ENCODE peak calls at places on chromosomes 6 and 20, in nine cellular contexts. J, C, B, P, E, F, R, T and L are unnamed samples.

GRCh38 chr6:16624631-16625299 is 136.5 kb downstream of the ATXN1 start:
- DNase-seq in J (no peak), R (no peak), F (peak), T (no peak), C (no peak), P (no peak), E (no peak), B (no peak), L (no peak)

GRCh38 chr20:5890773-5891441 is 59.4 kb downstream of the TRMT6 start:
- DNase-seq in R (no peak), C (no peak), B (no peak), T (no peak), E (peak), J (no peak), F (no peak), P (no peak), L (no peak)

GRCh38 chr20:3572151-3572550 is 91.0 kb downstream of the GFRA4 start:
- DNase-seq in R (no peak), C (no peak), E (no peak), J (no peak), P (no peak), F (peak), T (no peak), B (no peak), L (no peak)

GRCh38 chr6:147154454-147154853 is 49.8 kb upstream of the STXBP5 start:
- DNase-seq in R (no peak), C (peak), J (no peak), P (no peak), E (peak), T (no peak), B (no peak), F (peak), L (no peak)

GRCh38 chr6:103273048-103273447 is 1586.7 kb downstream of the HACE1 start:
- DNase-seq in F (no peak), E (no peak), B (no peak), C (peak), J (no peak), T (no peak), P (no peak), R (no peak), L (no peak)

GRCh38 chr20:17622086-17622850 is 52.4 kb downstream of the DSTN start:
- DNase-seq in C (no peak), B (peak), F (no peak), E (no peak), J (no peak), T (no peak), P (no peak), R (no peak), L (no peak)

GRCh38 chr6:91462236-91462635 is 875.4 kb upstream of the MAP3K7 start:
- DNase-seq in T (no peak), F (peak), E (no peak), B (no peak), J (no peak), P (no peak), R (no peak), C (no peak), L (no peak)

GRCh38 chr6:20001286-20001685 is 164.1 kb downstream of the ID4 start:
- DNase-seq in B (no peak), R (no peak), T (no peak), F (no peak), J (no peak), C (no peak), P (no peak), E (no peak), L (no peak)

GRCh38 chr6:113997106-113997505 is 26.2 kb upstream of the HDAC2 start:
- DNase-seq in F (peak), T (no peak), C (no peak), B (no peak), R (no peak), J (no peak), E (peak), P (no peak), L (no peak)

GRCh38 chr20:25065625-25066338 is 7.8 kb upstream of the ACSS1 start:
- DNase-seq in B (no peak), T (peak), E (peak), F (peak), R (peak), J (peak), P (peak), C (peak), L (peak)

GRCh38 chr20:49595811-49596545 is 28.0 kb upstream of the PTGIS start:
- DNase-seq in F (peak), P (no peak), R (peak), T (no peak), J (peak), B (no peak), C (no peak), E (no peak), L (no peak)

GRCh38 chr6:33947047-33947446 is 143.2 kb upstream of the MLN start:
- DNase-seq in T (no peak), R (no peak), B (no peak), P (no peak), F (no peak), J (no peak), C (no peak), E (no peak), L (no peak)

GRCh38 chr6:18323935-18324707 is 59.8 kb upstream of the DEK start:
- DNase-seq in E (peak), J (peak), R (no peak), C (peak), B (no peak), F (peak), T (no peak), P (no peak), L (peak)

GRCh38 chr6:166957087-166957804 is 896 bp upstream of the RNASET2 start:
- DNase-seq in J (peak), C (peak), R (peak), P (peak), E (peak), T (peak), F (no peak), B (no peak), L (peak)

GRCh38 chr6:33570806-33571636 is 9.1 kb downstream of the BAK1 start:
- DNase-seq in J (peak), F (peak), T (peak), R (peak), P (peak), B (peak), C (peak), E (peak), L (peak)

GRCh38 chr6:72365773-72366172 is 256.1 kb upstream of the KCNQ5 start:
- DNase-seq in B (no peak), T (no peak), J (no peak), R (no peak), C (no peak), P (no peak), F (no peak), E (no peak), L (no peak)

GRCh38 chr6:12097791-12098190 is 85.7 kb downstream of the HIVEP1 start:
- DNase-seq in T (no peak), C (no peak), F (peak), J (no peak), P (no peak), B (no peak), R (no peak), E (no peak), L (no peak)

GRCh38 chr6:44010411-44011349 is 116.6 kb downstream of the MRPL14 start:
- DNase-seq in B (no peak), J (peak), P (no peak), E (peak), C (no peak), T (no peak), R (no peak), F (peak), L (peak)

GRCh38 chr6:165686966-165687365 is 23.9 kb upstream of the PDE10A start:
- DNase-seq in B (no peak), T (no peak), F (no peak), C (no peak), R (no peak), J (no peak), E (no peak), P (no peak), L (no peak)

GRCh38 chr6:167210375-167211295 is 52.9 kb upstream of the GPR31 start:
- DNase-seq in R (no peak), T (no peak), J (no peak), B (no peak), E (no peak), C (peak), F (no peak), P (no peak), L (no peak)

GRCh38 chr20:1302578-1303541 is 26.1 kb downstream of the SDCBP2 start:
- DNase-seq in J (no peak), E (peak), P (no peak), C (no peak), T (no peak), R (no peak), B (no peak), F (no peak), L (no peak)

GRCh38 chr6:152150196-152150595 is 342.7 kb downstream of the ESR1 start:
- DNase-seq in C (no peak), B (no peak), T (no peak), E (no peak), P (no peak), R (no peak), J (no peak), F (no peak), L (no peak)

GRCh38 chr6:19803331-19804330 is 33.5 kb upstream of the ID4 start:
- DNase-seq in P (no peak), R (no peak), E (no peak), F (peak), C (peak), B (no peak), T (no peak), J (no peak), L (no peak)

GRCh38 chr20:59004493-59004762 is 2.6 kb downstream of the CTSZ start:
- DNase-seq in J (no peak), C (no peak), T (no peak), E (no peak), B (no peak), F (no peak), P (no peak), R (no peak), L (peak)
- H3K27ac ChIP-seq in J (no peak), C (no peak), T (peak), E (peak), B (no peak), F (no peak), P (peak), R (no peak), L (peak)

GRCh38 chr6:52059821-52060220 is 27.6 kb downstream of the PKHD1 start:
- DNase-seq in E (no peak), F (no peak), C (no peak), R (no peak), T (no peak), B (no peak), P (no peak), J (no peak), L (no peak)

GRCh38 chr6:52065621-52066020 is 21.8 kb downstream of the PKHD1 start:
- DNase-seq in F (no peak), T (no peak), P (no peak), R (no peak), E (peak), J (no peak), B (no peak), C (peak), L (no peak)

GRCh38 chr6:52061481-52061880 is 25.9 kb downstream of the PKHD1 start:
- DNase-seq in P (no peak), R (no peak), B (no peak), T (no peak), F (no peak), J (no peak), C (no peak), E (no peak), L (no peak)

GRCh38 chr6:52063584-52064400 is 23.6 kb downstream of the PKHD1 start:
- DNase-seq in P (peak), C (peak), E (peak), B (no peak), R (no peak), J (no peak), T (peak), F (peak), L (no peak)
- TF ChIP-seq CTCF in P (peak), C (peak), E (peak), B (no peak), R (no peak), J (peak), T (peak), F (peak), L (peak)

GRCh38 chr6:10721850-10722569 is 860 bp upstream of the TMEM14C start:
- DNase-seq in J (no peak), P (no peak), C (peak), E (no peak), F (no peak), B (no peak), R (no peak), T (no peak), L (no peak)
- H3K27ac ChIP-seq in J (peak), P (peak), C (peak), E (peak), F (peak), B (peak), R (peak), T (peak), L (peak)

GRCh38 chr20:36806049-36806448 is 32.5 kb upstream of the DSN1 start:
- DNase-seq in P (no peak), J (no peak), B (no peak), C (no peak), T (no peak), E (no peak), R (no peak), F (no peak), L (no peak)
- TF ChIP-seq CTCF in P (no peak), J (no peak), B (no peak), C (no peak), T (no peak), E (no peak), R (no peak), F (no peak), L (no peak)

GRCh38 chr6:149862901-149863595 is 1.1 kb downstream of the LRP11 start:
- DNase-seq in R (peak), C (peak), T (peak), B (peak), E (peak), P (peak), J (peak), F (peak), L (peak)
- H3K27ac ChIP-seq in R (peak), C (peak), T (peak), B (peak), E (peak), P (peak), J (peak), F (peak), L (peak)

DNA sequence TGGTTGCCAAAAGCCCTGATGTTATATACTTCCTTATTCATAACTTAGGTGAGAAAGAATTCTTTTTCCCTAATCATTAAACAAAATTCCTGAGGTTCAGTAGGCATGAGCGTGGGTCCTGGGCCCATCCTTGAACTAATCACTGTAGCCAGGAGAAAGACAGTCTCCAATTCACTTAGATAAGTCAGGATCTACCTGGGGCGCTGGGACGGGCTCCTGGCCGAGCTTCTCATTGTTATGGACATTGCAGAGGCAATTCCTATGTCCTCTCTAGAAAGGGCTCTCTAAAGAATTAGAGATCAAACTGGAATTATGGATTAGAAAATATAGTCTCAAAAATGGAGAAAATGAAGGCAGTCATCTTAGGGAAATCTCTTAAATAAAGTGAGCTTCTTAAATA is 134.2 kb downstream of the KIF6 start:
- DNase-seq in C (no peak), F (no peak), P (no peak), B (no peak), J (no peak), T (no peak), E (no peak), R (no peak), L (no peak)
- TF ChIP-seq CTCF in C (no peak), F (no peak), P (no peak), B (no peak), J (no peak), T (no peak), E (no peak), R (no peak), L (no peak)

GRCh38 chr6:24818346-24818745 is 19.6 kb upstream of the ARMH2 start:
- DNase-seq in J (no peak), R (no peak), B (no peak), E (no peak), P (no peak), F (no peak), T (no peak), C (no peak), L (no peak)
- H3K27ac ChIP-seq in J (no peak), R (no peak), B (no peak), E (no peak), P (no peak), F (no peak), T (no peak), C (no peak), L (no peak)

GRCh38 chr6:130313206-130313605 is 52.6 kb upstream of the TMEM200A start:
- DNase-seq in P (no peak), R (no peak), J (no peak), E (no peak), T (no peak), C (no peak), F (no peak), B (no peak), L (no peak)
- TF ChIP-seq CTCF in P (no peak), R (no peak), J (no peak), E (no peak), T (no peak), C (no peak), F (no peak), B (no peak), L (no peak)

GRCh38 chr6:109893606-109894005 is 84.5 kb upstream of the GPR6 start:
- DNase-seq in B (no peak), R (no peak), J (no peak), T (no peak), F (no peak), C (no peak), E (no peak), P (no peak), L (no peak)
- H3K27ac ChIP-seq in B (peak), R (no peak), J (peak), T (no peak), F (no peak), C (no peak), E (no peak), P (peak), L (no peak)

GRCh38 chr20:64082821-64083379 is 1.3 kb downstream of the LKAAEAR1 start:
- DNase-seq in P (no peak), F (no peak), J (no peak), E (no peak), R (no peak), T (no peak), B (no peak), C (no peak), L (no peak)
- TF ChIP-seq CTCF in P (no peak), F (no peak), J (no peak), E (no peak), R (no peak), T (no peak), B (no peak), C (no peak), L (no peak)